ENCODE peak calls at places on chromosomes 6 and 20, in four cellular contexts. A is PC-9, H is hepatocyte, T is MM.1S. L is an unnamed sample.

GRCh38 chr20:58268421-58268821 is 40.0 kb upstream of the ANKRD60 start:
- DNase-seq in A (peak), H (no peak), T (no peak), L (no peak)

GRCh38 chr20:23199356-23199755 is 113.2 kb upstream of the CD93 start:
- DNase-seq in A (no peak), H (no peak), T (no peak), L (no peak)

GRCh38 chr6:64294034-64294433 is 658.4 kb downstream of the PHF3 start:
- DNase-seq in A (no peak), H (no peak), T (no peak), L (no peak)

GRCh38 chr6:158313989-158314388 is 1.7 kb downstream of the TULP4 start:
- DNase-seq in A (no peak), H (no peak), T (peak), L (no peak)

GRCh38 chr20:64052326-64052722 is 2.9 kb upstream of the SOX18 start:
- DNase-seq in A (no peak), H (no peak), T (no peak), L (no peak)

GRCh38 chr6:52426667-52427066 is 6.5 kb downstream of the EFHC1 start:
- DNase-seq in A (no peak), H (no peak), T (no peak), L (no peak)

GRCh38 chr6:160882741-160883340 is 108.7 kb upstream of the MAP3K4 start:
- DNase-seq in A (no peak), H (no peak), T (no peak), L (no peak)

GRCh38 chr6:15249371-15250019 is 3.6 kb downstream of the JARID2 start:
- DNase-seq in A (no peak), H (no peak), T (no peak), L (no peak)

GRCh38 chr6:154932562-154933027 is 62.5 kb upstream of the TIAM2 start:
- DNase-seq in A (peak), H (peak), T (no peak), L (no peak)

GRCh38 chr6:18585032-18585573 is 198.0 kb downstream of the RNF144B start:
- DNase-seq in A (no peak), H (peak), T (no peak), L (no peak)

DNA sequence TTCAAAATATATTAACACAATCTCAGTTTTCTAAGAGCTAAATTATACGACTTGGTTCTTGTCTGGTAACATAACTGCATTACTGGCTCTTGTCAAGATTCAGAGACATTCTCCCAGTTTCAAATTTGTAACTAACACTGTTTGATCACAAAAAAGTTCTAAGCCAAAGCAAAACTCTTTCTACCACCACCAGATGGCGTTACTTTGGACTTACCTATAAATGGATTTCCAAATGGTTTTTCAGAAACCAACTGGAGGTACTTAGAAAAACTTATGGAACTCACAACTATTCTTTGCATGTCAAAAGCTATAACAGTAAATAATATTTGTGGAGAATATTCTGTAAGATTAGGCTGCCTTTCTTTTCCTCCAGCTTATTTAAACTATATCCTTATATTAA is 34.2 kb upstream of the GFRAL start:
- DNase-seq in A (no peak), H (peak), T (peak), L (peak)
- TF ChIP-seq CTCF in A (peak), H (peak), T (peak), L (peak)

GRCh38 chr6:134675110-134676038 is 274.5 kb downstream of the ALDH8A1 start:
- DNase-seq in A (no peak), H (no peak), T (no peak), L (no peak)
- H3K4me2 ChIP-seq in A (no peak), H (no peak), T (no peak), L (no peak)

DNA sequence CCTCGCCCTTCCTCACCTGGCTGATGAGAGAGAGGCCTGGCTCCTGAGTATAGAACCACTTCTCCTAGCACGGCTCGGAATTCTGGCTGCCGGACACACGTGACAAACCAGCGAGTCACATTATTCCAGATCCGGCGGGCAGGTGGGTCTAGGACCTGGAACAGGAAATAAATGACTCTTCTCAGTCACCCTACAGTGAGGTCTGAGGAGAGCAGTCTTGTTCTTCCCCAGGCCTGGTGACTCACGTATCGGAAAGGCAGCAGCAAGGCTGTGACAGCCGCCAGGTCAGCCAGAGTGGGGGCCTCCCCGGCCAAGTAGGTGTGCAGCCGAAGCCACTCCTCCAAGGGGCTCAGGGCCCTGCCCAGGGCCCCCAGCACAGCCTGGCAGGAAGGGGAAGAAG is 2.8 kb downstream of the VARS1 start:
- DNase-seq in A (peak), H (no peak), T (no peak), L (no peak)
- H3K27ac ChIP-seq in A (peak), H (no peak), T (peak), L (no peak)

GRCh38 chr20:33676121-33676520 is 1.9 kb upstream of the NECAB3 start:
- DNase-seq in A (peak), H (no peak), T (peak), L (no peak)

GRCh38 chr20:33676652-33677645 is 2.7 kb upstream of the NECAB3 start:
- DNase-seq in A (peak), H (no peak), T (peak), L (no peak)

GRCh38 chr20:33679758-33680485 is 5.7 kb upstream of the NECAB3 start:
- DNase-seq in A (peak), H (no peak), T (no peak), L (peak)

GRCh38 chr20:33675127-33675954 is 1.1 kb upstream of the NECAB3 start:
- DNase-seq in A (no peak), H (no peak), T (no peak), L (no peak)

GRCh38 chr20:33677991-33678431 is 3.8 kb upstream of the NECAB3 start:
- DNase-seq in A (peak), H (no peak), T (peak), L (no peak)
- TF ChIP-seq CTCF in A (no peak), H (no peak), T (no peak), L (no peak)

DNA sequence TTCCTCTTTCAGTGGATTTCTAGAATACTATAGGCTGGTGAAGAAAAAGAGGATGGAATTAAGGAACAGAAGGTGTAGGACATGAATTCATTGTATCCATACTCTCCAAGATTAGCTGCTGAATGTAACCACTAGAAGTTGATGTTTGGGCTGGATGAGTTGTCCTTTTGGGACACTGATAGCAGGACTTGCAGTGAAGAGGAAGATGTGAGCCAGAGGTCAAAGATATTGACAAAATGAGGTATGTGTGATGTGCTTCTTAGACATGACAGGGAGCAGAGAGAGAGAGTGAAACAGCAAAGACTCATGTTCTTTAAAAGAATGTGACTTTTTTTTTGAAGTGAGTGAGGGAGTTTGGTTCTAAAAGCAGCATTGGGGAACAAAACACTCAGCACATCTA is 134.4 kb upstream of the MAN1A1 start:
- DNase-seq in A (no peak), H (no peak), T (no peak), L (no peak)
- H3K4me2 ChIP-seq in A (peak), H (no peak), T (no peak), L (no peak)

GRCh38 chr6:39820553-39820952 is 28.4 kb downstream of the DAAM2 start:
- DNase-seq in A (no peak), H (no peak), T (no peak), L (no peak)
- H3K27ac ChIP-seq in A (no peak), H (no peak), T (no peak), L (no peak)

DNA sequence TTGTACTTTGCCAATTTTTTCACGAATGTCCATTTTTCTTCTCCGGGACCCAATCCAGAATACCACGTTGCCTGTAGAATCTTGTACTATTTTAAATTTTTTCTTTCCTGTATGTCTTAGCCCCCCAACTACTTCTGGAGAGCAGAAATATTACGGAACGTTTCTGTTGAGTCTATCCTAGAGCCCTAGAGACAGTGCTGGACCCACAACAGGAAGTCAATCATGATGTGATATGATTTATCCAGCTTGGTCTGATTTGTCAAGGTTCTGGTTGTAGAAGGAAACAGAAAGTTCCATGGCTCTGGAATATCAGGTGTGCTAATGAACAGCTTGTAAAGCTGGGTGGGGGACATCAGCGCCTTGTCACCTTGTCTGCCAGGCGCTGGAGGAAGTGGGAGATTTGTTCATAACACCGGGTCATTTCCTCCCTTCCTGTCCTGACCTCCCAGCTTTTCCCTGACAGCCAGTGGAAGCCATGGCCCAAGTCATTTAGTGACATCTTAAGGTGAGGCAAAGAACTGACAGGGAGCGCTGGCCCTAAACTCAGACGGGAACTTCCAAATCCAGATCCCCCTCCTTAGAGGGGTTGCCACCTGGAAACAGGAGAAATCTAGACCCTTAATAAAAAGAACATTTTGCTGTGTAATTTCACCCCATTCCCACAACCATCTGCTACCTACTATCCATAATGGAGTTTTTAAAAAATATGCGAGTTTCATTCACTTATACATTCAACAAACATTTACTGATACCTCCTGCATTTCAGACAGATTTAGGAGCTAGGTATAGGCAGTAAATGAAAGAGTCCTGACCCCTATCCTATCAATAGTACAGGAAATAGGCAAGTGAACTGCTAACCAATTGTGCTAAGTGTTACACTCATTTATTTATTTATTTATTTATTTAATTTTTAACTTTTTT is 130.5 kb downstream of the ZFP64 start:
- DNase-seq in A (no peak), H (peak), T (no peak), L (no peak)
- TF ChIP-seq CTCF in A (peak), H (peak), T (no peak), L (no peak)